ENCODE peak calls at places on chromosomes 5 and 9, in five cellular contexts. T is AG04449, R is smooth muscle cell of the brain vasculature, B is lung, Y is HFF-Myc. X is an unnamed sample.

GRCh38 chr5:139382371-139382770 is 726 bp downstream of the SLC23A1 start:
- DNase-seq in T (no peak), R (no peak), B (no peak), Y (no peak), X (no peak)

GRCh38 chr5:177546262-177546741 is 8.1 kb downstream of the FAM193B start:
- DNase-seq in T (peak), R (peak), B (peak), Y (peak), X (peak)

GRCh38 chr5:136236479-136237083 is 43.6 kb upstream of the SMIM32 start:
- DNase-seq in T (no peak), R (no peak), B (no peak), Y (no peak), X (peak)

GRCh38 chr5:50365615-50366251 is 75.4 kb downstream of the EMB start:
- DNase-seq in T (no peak), R (no peak), B (no peak), Y (no peak), X (no peak)

GRCh38 chr5:72402959-72403628 is 82.9 kb downstream of the PTCD2 start:
- DNase-seq in T (no peak), R (no peak), B (no peak), Y (no peak), X (no peak)

GRCh38 chr9:37056521-37056920 is 22.5 kb upstream of the PAX5 start:
- DNase-seq in T (no peak), R (no peak), B (no peak), Y (no peak), X (no peak)

GRCh38 chr5:66329078-66329477 is 185.0 kb downstream of the SREK1 start:
- DNase-seq in T (no peak), R (no peak), B (no peak), Y (no peak), X (no peak)

GRCh38 chr9:18721267-18722079 is 247.5 kb downstream of the ADAMTSL1 start:
- DNase-seq in T (no peak), R (no peak), B (peak), Y (no peak), X (no peak)

GRCh38 chr9:114034176-114034575 is 43.9 kb downstream of the AMBP start:
- DNase-seq in T (no peak), R (no peak), B (peak), Y (no peak), X (no peak)

GRCh38 chr9:131817627-131818026 is 77.8 kb upstream of the RAPGEF1 start:
- DNase-seq in T (no peak), R (no peak), B (no peak), Y (no peak), X (no peak)

GRCh38 chr5:5044240-5044840 is 95.8 kb upstream of the ADAMTS16 start:
- DNase-seq in T (no peak), R (no peak), B (no peak), Y (no peak), X (no peak)

GRCh38 chr9:80650964-80651555 is 1038.3 kb downstream of the TLE1 start:
- DNase-seq in T (peak), R (peak), B (no peak), Y (no peak), X (no peak)

GRCh38 chr9:79734989-79735779 is 163.4 kb downstream of the TLE4 start:
- DNase-seq in T (no peak), R (no peak), B (no peak), Y (no peak), X (no peak)

GRCh38 chr5:107218457-107219193 is 452.1 kb downstream of the EFNA5 start:
- DNase-seq in T (peak), R (no peak), B (no peak), Y (no peak), X (peak)

GRCh38 chr5:61801174-61801573 is 469.1 kb downstream of the ZSWIM6 start:
- DNase-seq in T (no peak), R (no peak), B (no peak), Y (no peak), X (no peak)

GRCh38 chr5:67549263-67549551 is 352.6 kb upstream of the CD180 start:
- DNase-seq in T (no peak), R (no peak), B (no peak), Y (no peak), X (no peak)

GRCh38 chr5:10286552-10287227 is 21.0 kb downstream of the CMBL start:
- DNase-seq in T (no peak), R (no peak), B (no peak), Y (no peak), X (no peak)

GRCh38 chr5:138650196-138650595 is 75.0 kb upstream of the HSPA9 start:
- DNase-seq in T (no peak), R (no peak), B (no peak), Y (no peak), X (no peak)

GRCh38 chr5:176734756-176735342 is 75.5 kb upstream of the UNC5A start:
- DNase-seq in T (no peak), R (no peak), B (no peak), Y (no peak), X (no peak)

GRCh38 chr5:179268399-179268952 is 76.8 kb downstream of the ADAMTS2 start:
- DNase-seq in T (no peak), R (no peak), B (no peak), Y (no peak), X (no peak)